ENCODE peak calls at places on chromosomes 13 and 19, in five cellular contexts. L, M, A, Y and O are unnamed samples.

GRCh38 chr13:91405240-91405639 is 6.8 kb downstream of the GPC5 start:
- DNase-seq in L (no peak), M (no peak), A (no peak), Y (no peak), O (no peak)

GRCh38 chr13:94236876-94237275 is 242.6 kb downstream of the DCT start:
- DNase-seq in L (no peak), M (no peak), A (no peak), Y (no peak), O (no peak)

GRCh38 chr19:23817519-23817918 is 58.8 kb upstream of the ZNF681 start:
- DNase-seq in L (no peak), M (no peak), A (no peak), Y (peak; percentile 10), O (peak; percentile 27)

GRCh38 chr19:46065486-46065885 is 24.7 kb upstream of the IGFL4 start:
- DNase-seq in L (no peak), M (no peak), A (peak; percentile 45), Y (peak; percentile 73), O (no peak)

GRCh38 chr19:31235806-31236205 is 113.4 kb downstream of the TSHZ3 start:
- DNase-seq in L (no peak), M (no peak), A (no peak), Y (no peak), O (no peak)

GRCh38 chr13:106565127-106565775 is 2.7 kb downstream of the ARGLU1 start:
- DNase-seq in L (no peak), M (no peak), A (no peak), Y (no peak), O (no peak)

GRCh38 chr13:105168295-105168694 is 1367.2 kb downstream of the EFNB2 start:
- DNase-seq in L (no peak), M (no peak), A (no peak), Y (no peak), O (no peak)

GRCh38 chr19:5443723-5444122 is 11.5 kb upstream of the ZNRF4 start:
- DNase-seq in L (no peak), M (peak; percentile 1), A (no peak), Y (no peak), O (no peak)

GRCh38 chr13:64471916-64472315 is 2758.2 kb downstream of the PCDH9 start:
- DNase-seq in L (no peak), M (no peak), A (no peak), Y (peak; percentile 43), O (peak; percentile 39)

GRCh38 chr13:97194473-97194872 is 27.7 kb upstream of the MBNL2 start:
- DNase-seq in L (no peak), M (no peak), A (peak; percentile 37), Y (peak; percentile 83), O (peak; percentile 91)

GRCh38 chr13:97286317-97287046 is 64.3 kb downstream of the MBNL2 start:
- DNase-seq in L (no peak), M (no peak), A (no peak), Y (no peak), O (no peak)

GRCh38 chr13:27619711-27620376 is 485 bp downstream of the LNX2 start:
- DNase-seq in L (no peak), M (peak; percentile 82), A (peak; percentile 1), Y (no peak), O (peak; percentile 84)

GRCh38 chr13:80413611-80414010 is 72.7 kb upstream of the SPRY2 start:
- DNase-seq in L (no peak), M (no peak), A (no peak), Y (no peak), O (no peak)

GRCh38 chr13:73522937-73523336 is 464.1 kb downstream of the KLF5 start:
- DNase-seq in L (no peak), M (no peak), A (no peak), Y (no peak), O (no peak)

GRCh38 chr13:55347528-55347927 is 1793.2 kb upstream of the PRR20A start:
- DNase-seq in L (no peak), M (no peak), A (no peak), Y (no peak), O (no peak)

GRCh38 chr19:49415810-49416200 is 7.4 kb downstream of the PTH2 start:
- DNase-seq in L (no peak), M (no peak), A (no peak), Y (no peak), O (no peak)

GRCh38 chr19:48926909-48927308 is 6.6 kb upstream of the DHDH start:
- DNase-seq in L (no peak), M (no peak), A (peak; percentile 47), Y (peak; percentile 93), O (peak; percentile 33)

GRCh38 chr19:35352177-35352447 is 4.4 kb downstream of the FFAR1 start:
- DNase-seq in L (no peak), M (no peak), A (no peak), Y (no peak), O (no peak)

GRCh38 chr13:114148521-114148855 is 16.1 kb upstream of the RASA3 start:
- DNase-seq in L (no peak), M (no peak), A (no peak), Y (no peak), O (no peak)

GRCh38 chr13:75415720-75416119 is 66.2 kb downstream of the TBC1D4 start:
- DNase-seq in L (no peak), M (no peak), A (no peak), Y (peak; percentile 57), O (no peak)

GRCh38 chr19:46755853-46756543 is 9.7 kb upstream of the STRN4 start:
- DNase-seq in L (no peak), M (no peak), A (no peak), Y (no peak), O (no peak)

GRCh38 chr13:95660981-95661581 is 15.9 kb upstream of the DNAJC3 start:
- DNase-seq in L (no peak), M (no peak), A (peak; percentile 38), Y (peak; percentile 49), O (peak; percentile 90)

GRCh38 chr13:38582133-38582532 is 104.7 kb upstream of the FREM2 start:
- DNase-seq in L (no peak), M (no peak), A (peak; percentile 46), Y (peak; percentile 60), O (peak; percentile 81)

GRCh38 chr13:39349391-39349790 is 253.6 kb downstream of the LHFPL6 start:
- DNase-seq in L (no peak), M (no peak), A (no peak), Y (peak; percentile 36), O (no peak)

GRCh38 chr13:49315756-49316481 is 68.2 kb downstream of the CDADC1 start:
- DNase-seq in L (no peak), M (no peak), A (no peak), Y (no peak), O (no peak)